ENCODE peak calls at places on chromosomes 7 and 10, in five cellular contexts. Z is Peyer's patch, Y is PC-3, F is A549, G is cardiac fibroblast. K is an unnamed sample.

GRCh38 chr7:2202901-2203550 is 29.7 kb downstream of the MAD1L1 start:
- DNase-seq in Z (no peak), G (no peak), F (no peak), Y (no peak), K (no peak)

GRCh38 chr7:12610899-12611298 is 40.4 kb downstream of the SCIN start:
- DNase-seq in Y (peak; percentile 10), G (no peak), F (no peak), Z (no peak), K (no peak)

GRCh38 chr7:100826546-100827329 is 585 bp downstream of the EPHB4 start:
- DNase-seq in Z (no peak), G (peak; percentile 29), F (no peak), Y (no peak), K (no peak)

GRCh38 chr7:143485091-143485490 is 7.4 kb downstream of the TAS2R41 start:
- DNase-seq in F (no peak), G (no peak), Y (no peak), Z (no peak), K (no peak)

GRCh38 chr7:3649250-3649649 is 348.2 kb downstream of the SDK1 start:
- DNase-seq in Z (no peak), G (peak; percentile 27), Y (peak; percentile 13), F (no peak), K (no peak)

GRCh38 chr7:44568771-44569560 is 4.7 kb downstream of the DDX56 start:
- DNase-seq in F (no peak), Y (no peak), Z (no peak), G (no peak), K (peak; percentile 53)

GRCh38 chr7:40640566-40640965 is 505.8 kb downstream of the SUGCT start:
- DNase-seq in F (no peak), Y (no peak), G (no peak), Z (no peak), K (no peak)

GRCh38 chr10:121702351-121703320 is 104.4 kb upstream of the FGFR2 start:
- DNase-seq in Y (peak; percentile 41), Z (no peak), G (peak; percentile 76), F (peak; percentile 13), K (no peak)

GRCh38 chr10:110625356-110625894 is 18.7 kb upstream of the RBM20 start:
- DNase-seq in F (no peak), Y (no peak), G (no peak), Z (no peak), K (no peak)

GRCh38 chr7:87059525-87060287 is at the start of gene ELAPOR2:
- DNase-seq in Y (peak; percentile 80), G (peak; percentile 26), F (peak; percentile 28), Z (peak; percentile 76), K (peak; percentile 79)

GRCh38 chr7:152590481-152590880 is 85.5 kb downstream of the XRCC2 start:
- DNase-seq in G (no peak), Z (no peak), Y (no peak), F (no peak), K (no peak)

GRCh38 chr7:135753616-135754413 is 5.2 kb upstream of the FAM180A start:
- DNase-seq in Z (no peak), F (no peak), G (no peak), Y (no peak), K (peak; percentile 46)

GRCh38 chr10:63865210-63865609 is 344.0 kb downstream of the REEP3 start:
- DNase-seq in G (no peak), Z (no peak), F (no peak), Y (no peak), K (no peak)

GRCh38 chr10:70233109-70233938 is at the start of gene PPA1:
- DNase-seq in G (peak; percentile 93), Y (peak; percentile 100), F (peak; percentile 97), Z (peak; percentile 98), K (peak; percentile 97)

GRCh38 chr7:94367940-94368339 is 26.8 kb upstream of the COL1A2 start:
- DNase-seq in Z (no peak), F (no peak), Y (no peak), G (peak; percentile 80), K (no peak)

GRCh38 chr7:83060218-83060617 is 102.5 kb downstream of the PCLO start:
- DNase-seq in F (no peak), Z (no peak), Y (no peak), G (no peak), K (no peak)

GRCh38 chr10:125209591-125210373 is 49.4 kb upstream of the CTBP2 start:
- DNase-seq in F (no peak), Y (no peak), G (no peak), Z (no peak), K (no peak)

GRCh38 chr7:98284335-98285036 is 3.0 kb downstream of the BRI3 start:
- DNase-seq in G (peak; percentile 86), Z (no peak), Y (peak; percentile 78), F (no peak), K (peak; percentile 93)

GRCh38 chr7:142871260-142872105 is 14.1 kb downstream of the TRPV6 start:
- DNase-seq in Z (peak; percentile 7), G (no peak), F (no peak), Y (no peak), K (no peak)

GRCh38 chr10:12483996-12484944 is 134.9 kb downstream of the CAMK1D start:
- DNase-seq in G (no peak), F (no peak), Y (no peak), Z (peak; percentile 30), K (no peak)

GRCh38 chr7:101015626-101016025 is 4.3 kb upstream of the MUC17 start:
- DNase-seq in G (no peak), Y (no peak), F (no peak), Z (no peak), K (no peak)

GRCh38 chr10:33143160-33143728 is 185.2 kb upstream of the ITGB1 start:
- DNase-seq in G (peak; percentile 82), Z (no peak), F (peak; percentile 48), Y (peak; percentile 100), K (no peak)

GRCh38 chr7:155256761-155257481 is 40.8 kb upstream of the INSIG1 start:
- DNase-seq in Y (no peak), G (no peak), Z (no peak), F (no peak), K (no peak)

GRCh38 chr10:113278664-113279063 is 274.2 kb upstream of the HABP2 start:
- DNase-seq in Z (no peak), F (no peak), Y (no peak), G (no peak), K (no peak)

GRCh38 chr7:936131-937054 is 18.1 kb downstream of the ADAP1 start:
- DNase-seq in G (peak; percentile 76), Z (no peak), Y (peak; percentile 31), F (peak; percentile 82), K (no peak)

GRCh38 chr7:1235501-1236131 is 2.9 kb downstream of the UNCX start:
- DNase-seq in Y (no peak), F (no peak), G (no peak), Z (no peak), K (no peak)

GRCh38 chr10:99658622-99659030 is 683 bp upstream of the ENTPD7 start:
- DNase-seq in Z (peak; percentile 70), G (peak; percentile 51), Y (no peak), F (no peak), K (no peak)

GRCh38 chr10:122498521-122498920 is 37.2 kb downstream of the HTRA1 start:
- DNase-seq in F (no peak), Z (no peak), G (no peak), Y (no peak), K (no peak)

GRCh38 chr10:110872984-110873569 is 1.3 kb downstream of the PDCD4 start:
- DNase-seq in G (peak; percentile 32), Y (no peak), Z (no peak), F (no peak), K (no peak)

GRCh38 chr7:13106513-13106912 is 419.1 kb downstream of the ARL4A start:
- DNase-seq in F (no peak), Z (no peak), Y (no peak), G (peak; percentile 13), K (no peak)

GRCh38 chr7:22420973-22421635 is 64.2 kb upstream of the RAPGEF5 start:
- DNase-seq in G (no peak), Z (no peak), Y (no peak), F (no peak), K (no peak)

GRCh38 chr7:85023066-85023687 is 163.7 kb downstream of the SEMA3D start:
- DNase-seq in G (peak; percentile 74), F (no peak), Y (peak; percentile 69), Z (no peak), K (no peak)

GRCh38 chr7:132655071-132655761 is 78.9 kb upstream of the PLXNA4 start:
- DNase-seq in Y (no peak), F (no peak), Z (peak; percentile 69), G (peak; percentile 30), K (no peak)

GRCh38 chr7:4226166-4226857 is 455.8 kb upstream of the FOXK1 start:
- DNase-seq in Y (peak; percentile 8), F (no peak), G (no peak), Z (no peak), K (no peak)

GRCh38 chr7:40899151-40899550 is 764.3 kb downstream of the SUGCT start:
- DNase-seq in G (no peak), Z (no peak), F (no peak), Y (no peak), K (no peak)

GRCh38 chr10:58998924-58999713 is 177.3 kb upstream of the PHYHIPL start:
- DNase-seq in Z (no peak), F (no peak), G (no peak), Y (no peak), K (peak; percentile 85)

GRCh38 chr7:47720141-47720906 is 138.4 kb upstream of the TNS3 start:
- DNase-seq in Z (no peak), F (no peak), Y (no peak), G (peak; percentile 56), K (peak; percentile 41)

GRCh38 chr10:130135676-130136213 is 446 bp upstream of the GLRX3 start:
- DNase-seq in Z (no peak), G (no peak), Y (no peak), F (peak; percentile 36), K (no peak)
- TF ChIP-seq CTCF in Z (no peak), G (no peak), Y (no peak), F (no peak), K (no peak)

DNA sequence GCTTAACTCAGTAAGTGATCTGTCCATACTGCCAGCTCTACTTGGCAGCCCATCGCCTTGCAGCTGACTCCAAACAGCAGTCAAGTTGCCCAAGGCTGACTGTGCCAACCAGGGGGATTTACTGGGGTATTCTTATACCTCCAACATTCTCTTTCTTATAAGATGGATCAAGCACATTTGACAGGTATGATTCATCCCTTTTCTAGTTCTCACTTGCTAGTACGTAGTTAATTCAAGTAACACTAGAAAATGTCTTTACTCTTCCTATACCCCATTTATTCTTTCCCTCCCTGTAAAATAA is 77.0 kb downstream of the SLC25A13 start:
- DNase-seq in G (no peak), Z (no peak), F (no peak), Y (no peak), K (no peak)
- TF ChIP-seq CTCF in G (no peak), Z (no peak), F (no peak), Y (no peak), K (no peak)

GRCh38 chr7:134690016-134690415 is 43.4 kb downstream of the BPGM start:
- DNase-seq in Z (no peak), F (no peak), Y (peak; percentile 15), G (peak; percentile 78), K (no peak)
- TF ChIP-seq CTCF in Z (no peak), F (peak; percentile 60), Y (peak; percentile 42), G (peak; percentile 51), K (peak; percentile 29)

GRCh38 chr7:34275629-34276028 is 370.3 kb downstream of the BMPER start:
- DNase-seq in G (peak; percentile 14), F (no peak), Y (no peak), Z (no peak), K (no peak)
- TF ChIP-seq CTCF in G (no peak), F (no peak), Y (no peak), Z (no peak), K (no peak)

GRCh38 chr10:52951819-52952218 is 179.2 kb upstream of the MBL2 start:
- DNase-seq in Y (peak; percentile 97), F (no peak), Z (no peak), G (peak; percentile 18), K (no peak)
- TF ChIP-seq CTCF in Y (peak; percentile 99), F (no peak), Z (no peak), G (peak; percentile 16), K (no peak)

K was measured in coronary artery.